ENCODE peak calls at places on chromosomes 4 and X, in four cellular contexts. M is endodermal cell, D is cardiac muscle cell, O is SK-N-MC. R is an unnamed sample.

GRCh38 chr4:113809313-113809712 is 47.8 kb upstream of the CAMK2D start:
- DNase-seq in O (no peak), D (peak; percentile 59), M (no peak), R (no peak)

GRCh38 chrX:71532078-71532752 is 689 bp upstream of the OGT start:
- DNase-seq in M (no peak), D (peak; percentile 35), O (no peak), R (no peak)

GRCh38 chr4:165476214-165477098 is 97.6 kb downstream of the CPE start:
- DNase-seq in M (no peak), O (no peak), D (peak; percentile 56), R (no peak)

GRCh38 chr4:105357258-105357657 is 116.6 kb downstream of the PPA2 start:
- DNase-seq in D (no peak), O (no peak), M (no peak), R (no peak)

GRCh38 chr4:2933566-2934076 is 29.6 kb downstream of the NOP14 start:
- DNase-seq in D (no peak), M (no peak), O (no peak), R (peak; percentile 64)

GRCh38 chr4:108425988-108426387 is 194.4 kb upstream of the RPL34 start:
- DNase-seq in D (peak; percentile 20), O (no peak), M (no peak), R (no peak)

GRCh38 chr4:75821966-75822365 is 80.3 kb downstream of the PPEF2 start:
- DNase-seq in O (no peak), M (no peak), D (peak; percentile 34), R (no peak)

GRCh38 chr4:186557486-186557885 is 2.1 kb upstream of the MTNR1A start:
- DNase-seq in D (no peak), O (no peak), M (peak; percentile 9), R (no peak)

GRCh38 chrX:20954014-20954413 is 420.2 kb upstream of the CNKSR2 start:
- DNase-seq in O (no peak), D (no peak), M (no peak), R (no peak)

GRCh38 chrX:113959912-113960626 is 623.8 kb upstream of the HTR2C start:
- DNase-seq in M (peak; percentile 62), O (no peak), D (no peak), R (no peak)

GRCh38 chr4:68180858-68181531 is 51.3 kb upstream of the TMPRSS11F start:
- DNase-seq in D (peak; percentile 25), O (no peak), M (no peak), R (no peak)

GRCh38 chrX:79095441-79096338 is 48.8 kb upstream of the GPR174 start:
- DNase-seq in D (no peak), M (no peak), O (no peak), R (no peak)

GRCh38 chr4:71259305-71259704 is 79.5 kb upstream of the SLC4A4 start:
- DNase-seq in D (no peak), O (no peak), M (no peak), R (no peak)

GRCh38 chr4:184825394-184826314 is at the start of gene ACSL1:
- DNase-seq in D (peak; percentile 79), M (peak; percentile 89), O (no peak), R (peak; percentile 75)

GRCh38 chr4:2686379-2687265 is 69.5 kb downstream of the TNIP2 start:
- DNase-seq in O (no peak), M (no peak), D (no peak), R (no peak)

GRCh38 chr4:98421106-98421505 is 159.9 kb downstream of the RAP1GDS1 start:
- DNase-seq in M (no peak), O (no peak), D (peak; percentile 25), R (no peak)

GRCh38 chr4:145487626-145488025 is 6.0 kb downstream of the SMAD1 start:
- DNase-seq in D (no peak), O (no peak), M (no peak), R (no peak)

GRCh38 chrX:8879750-8880149 is 78.6 kb upstream of the FAM9A start:
- DNase-seq in O (no peak), D (peak; percentile 20), M (peak; percentile 76), R (no peak)

GRCh38 chr4:187664011-187664410 is 331.6 kb upstream of the ZFP42 start:
- DNase-seq in D (no peak), O (no peak), M (no peak), R (no peak)

GRCh38 chr4:105236917-105237311 is 90.2 kb downstream of the TET2 start:
- DNase-seq in D (no peak), M (no peak), O (no peak), R (no peak)

GRCh38 chr4:181692965-181693364 is 550.2 kb upstream of the TENM3 start:
- DNase-seq in D (no peak), M (no peak), O (no peak), R (no peak)

GRCh38 chrX:20530319-20530979 is 263.7 kb upstream of the RPS6KA3 start:
- DNase-seq in D (peak; percentile 64), O (peak; percentile 32), M (peak; percentile 83), R (peak; percentile 39)

GRCh38 chrX:124023838-124024238 is 62.3 kb downstream of the STAG2 start:
- DNase-seq in D (no peak), O (no peak), M (no peak), R (no peak)

GRCh38 chr4:87236851-87237250 is 16.4 kb upstream of the KLHL8 start:
- DNase-seq in M (no peak), O (no peak), D (no peak), R (no peak)

GRCh38 chr4:87239821-87240220 is 19.4 kb upstream of the KLHL8 start:
- DNase-seq in O (no peak), D (no peak), M (no peak), R (no peak)

GRCh38 chr4:87230806-87231205 is 10.4 kb upstream of the KLHL8 start:
- DNase-seq in D (no peak), O (no peak), M (no peak), R (no peak)

GRCh38 chr4:87232241-87232640 is 11.8 kb upstream of the KLHL8 start:
- DNase-seq in D (peak; percentile 25), O (no peak), M (no peak), R (no peak)

DNA sequence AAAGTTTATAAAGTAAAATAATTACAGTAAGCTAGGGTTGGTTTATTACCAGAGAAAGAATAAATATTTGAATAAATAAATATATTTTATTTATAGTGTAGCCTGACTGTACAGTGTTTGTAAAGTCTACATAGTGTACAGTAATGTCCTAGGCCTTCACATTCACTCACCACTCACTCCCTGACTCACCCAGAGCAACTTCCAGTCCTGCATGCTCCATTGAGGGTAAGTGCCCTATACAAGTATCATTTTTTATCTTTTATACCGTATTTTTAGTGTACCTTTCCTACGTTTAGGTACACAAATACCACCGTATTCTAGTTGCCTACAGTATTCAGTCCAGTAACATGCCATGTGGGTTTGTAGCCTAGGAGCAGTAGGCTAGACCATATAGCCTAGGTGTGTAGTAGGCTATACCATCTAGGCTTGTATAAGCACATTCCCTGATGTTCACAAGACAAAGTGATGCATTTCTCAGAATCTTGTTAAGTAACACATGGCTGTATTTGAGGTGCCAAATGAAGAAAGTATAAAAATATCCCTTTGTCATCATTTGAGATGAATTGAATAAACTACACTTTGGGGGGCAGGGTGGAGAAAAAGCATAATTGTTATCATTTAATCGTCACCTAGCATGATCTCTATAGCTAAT is 14.7 kb upstream of the KLHL8 start:
- DNase-seq in M (no peak), O (no peak), D (no peak), R (no peak)
- H3K4me3 ChIP-seq in M (peak overlapping the region; percentile 19), O (peak overlapping the region; percentile 75), D (peak overlapping the region; percentile 28), R (peak overlapping the region; percentile 43)

GRCh38 chrX:94492541-94492940 is 818.5 kb downstream of the FAM133A start:
- DNase-seq in O (no peak), D (no peak), M (peak; percentile 59), R (peak; percentile 57)

GRCh38 chrX:94493405-94493804 is 819.4 kb downstream of the FAM133A start:
- DNase-seq in D (no peak), M (no peak), O (no peak), R (no peak)
- H3K4me3 ChIP-seq in D (no peak overlapping the region), M (no peak overlapping the region), O (no peak overlapping the region), R (no peak overlapping the region)

GRCh38 chrX:134237363-134237702 is 351 bp downstream of the CCDC160 start:
- DNase-seq in M (no peak), O (no peak), D (no peak), R (peak; percentile 2)
- H3K4me3 ChIP-seq in M (peak overlapping the region; percentile 77), O (no peak overlapping the region), D (peak overlapping the region; percentile 90), R (peak overlapping the region; percentile 47)

DNA sequence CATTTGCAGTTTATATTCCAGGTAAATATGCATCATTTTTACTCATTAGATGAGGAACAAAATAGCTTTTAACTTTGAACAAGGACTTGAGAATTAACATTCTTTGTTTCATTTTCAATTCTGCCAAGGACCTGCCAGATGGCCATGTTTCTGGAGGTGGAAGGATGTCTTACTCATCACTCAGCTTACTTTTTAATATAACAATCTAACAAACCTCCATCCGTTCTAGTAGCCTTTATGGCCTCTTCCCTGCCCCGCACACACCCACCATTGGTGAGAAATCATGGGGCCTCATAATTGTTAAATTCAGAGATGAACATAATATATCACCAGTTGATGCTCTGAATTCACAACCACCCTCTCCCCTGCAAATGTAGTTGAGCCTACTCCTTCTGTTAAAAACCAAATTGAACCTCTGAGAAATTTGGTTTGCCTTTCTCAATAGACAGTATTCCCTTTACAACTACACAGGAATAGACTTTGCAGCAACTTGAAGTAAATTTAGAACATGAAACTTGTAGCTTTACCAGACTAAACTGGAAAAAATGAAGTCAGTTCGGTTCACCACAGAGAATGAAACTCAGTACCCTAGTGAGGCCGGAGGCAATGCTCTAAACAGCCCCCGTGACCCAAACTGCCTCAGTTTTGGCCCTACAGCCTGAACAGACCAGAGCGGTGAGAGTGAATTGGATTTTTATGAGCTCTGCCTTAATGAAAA is 50.1 kb upstream of the ACSL4 start:
- DNase-seq in M (no peak), D (no peak), O (no peak), R (no peak)
- H3K4me3 ChIP-seq in M (no peak overlapping the region), D (no peak overlapping the region), O (no peak overlapping the region), R (no peak overlapping the region)

DNA sequence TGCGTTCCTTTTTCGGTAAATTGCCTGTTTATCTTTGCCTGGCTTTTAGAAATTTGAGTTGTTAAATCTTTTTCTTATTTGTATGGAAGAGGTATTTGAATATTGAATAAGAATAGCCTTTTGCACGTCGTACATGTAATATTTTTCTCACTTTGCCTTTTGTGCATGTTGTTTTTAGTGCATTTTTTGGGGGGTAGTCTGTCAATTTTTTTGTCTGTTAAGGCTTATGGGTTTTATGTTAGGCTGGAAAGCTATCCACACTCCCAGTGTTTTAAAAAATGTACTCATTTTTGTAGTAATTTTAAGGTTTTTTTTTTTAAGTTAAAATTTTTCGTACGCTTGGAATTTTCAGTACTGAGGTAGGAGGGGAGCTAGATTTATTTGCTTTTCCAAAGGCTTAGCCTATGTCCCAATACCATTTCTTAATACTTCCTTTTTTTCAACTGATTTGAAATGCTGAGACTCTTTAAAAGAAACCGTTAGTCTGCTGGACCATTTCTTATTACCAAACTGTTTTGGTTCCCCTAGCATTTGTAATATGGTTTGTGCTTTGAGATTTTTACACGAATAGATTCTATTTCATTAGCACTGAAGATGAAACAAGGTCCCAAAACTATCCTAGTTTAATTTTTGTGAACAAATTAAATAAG is 1.3 kb downstream of the HERC5 start:
- DNase-seq in D (no peak), M (no peak), O (no peak), R (no peak)
- H3K4me3 ChIP-seq in D (no peak overlapping the region), M (peak overlapping the region; percentile 78), O (peak overlapping the region; percentile 83), R (no peak overlapping the region)

DNA sequence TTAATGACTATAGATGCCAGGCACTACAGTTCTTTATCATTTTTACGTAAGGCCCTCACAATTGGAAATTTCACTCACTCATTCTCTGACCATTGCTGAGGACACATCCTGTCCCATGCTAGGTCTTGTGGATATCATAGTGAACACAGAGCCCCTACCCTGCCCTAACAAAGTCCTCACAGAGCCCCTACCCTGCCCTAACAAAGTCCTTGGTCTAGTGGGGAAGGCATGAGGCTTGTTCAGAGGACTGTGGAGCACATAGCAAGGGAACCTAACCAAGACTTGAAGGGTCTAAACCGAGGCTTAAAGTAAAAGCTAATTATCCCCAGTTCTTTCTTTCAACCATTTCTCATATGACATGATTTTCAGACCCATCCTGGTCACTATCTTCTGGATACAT is 77.2 kb downstream of the GPC3 start:
- DNase-seq in D (no peak), O (no peak), M (no peak), R (no peak)
- H3K4me3 ChIP-seq in D (no peak overlapping the region), O (no peak overlapping the region), M (no peak overlapping the region), R (no peak overlapping the region)

R was measured in pancreas.